ENCODE peak calls at places on chromosomes 13 and 19, in five cellular contexts. One of them, this sample, is unnamed.
A peak's percentile ranks its signal among the peaks of the same experiment; 100 is the strongest.

GRCh38 chr13:111961793-111962192 is 105.2 kb upstream of the SOX1 start:
- DNase-seq in globus pallidus: no peak
- DNase-seq in progenitor cell of endocrine pancreas: no peak
- DNase-seq in activated effector memory CD4-positive, alpha-beta T cell treated with anti-CD3 and anti-CD28 coated beads, Interleukin-2, amount 50 U/mL, for 16 hours: no peak
- DNase-seq in tibial artery: no peak
- DNase-seq in this sample: no peak

GRCh38 chr13:112714366-112714765 is 24.5 kb downstream of the ATP11A start:
- DNase-seq in globus pallidus: no peak
- DNase-seq in progenitor cell of endocrine pancreas: no peak
- DNase-seq in activated effector memory CD4-positive, alpha-beta T cell treated with anti-CD3 and anti-CD28 coated beads, Interleukin-2, amount 50 U/mL, for 16 hours: peak; percentile 39
- DNase-seq in tibial artery: no peak
- DNase-seq in this sample: no peak

GRCh38 chr13:41668130-41668757 is 210.9 kb downstream of the RGCC start:
- DNase-seq in globus pallidus: peak; percentile 93
- DNase-seq in progenitor cell of endocrine pancreas: peak; percentile 15
- DNase-seq in activated effector memory CD4-positive, alpha-beta T cell treated with anti-CD3 and anti-CD28 coated beads, Interleukin-2, amount 50 U/mL, for 16 hours: no peak
- DNase-seq in tibial artery: peak; percentile 70
- DNase-seq in this sample: peak; percentile 84

GRCh38 chr19:29591670-29592069 is 14.4 kb upstream of the POP4 start:
- DNase-seq in globus pallidus: no peak
- DNase-seq in progenitor cell of endocrine pancreas: no peak
- DNase-seq in activated effector memory CD4-positive, alpha-beta T cell treated with anti-CD3 and anti-CD28 coated beads, Interleukin-2, amount 50 U/mL, for 16 hours: no peak
- DNase-seq in tibial artery: no peak
- DNase-seq in this sample: no peak

GRCh38 chr13:112184261-112184660 is 117.3 kb downstream of the SOX1 start:
- DNase-seq in globus pallidus: no peak
- DNase-seq in progenitor cell of endocrine pancreas: no peak
- DNase-seq in activated effector memory CD4-positive, alpha-beta T cell treated with anti-CD3 and anti-CD28 coated beads, Interleukin-2, amount 50 U/mL, for 16 hours: no peak
- DNase-seq in tibial artery: peak; percentile 38
- DNase-seq in this sample: no peak

GRCh38 chr19:47247308-47247990 is 8.9 kb upstream of the CCDC9 start:
- DNase-seq in globus pallidus: no peak
- DNase-seq in progenitor cell of endocrine pancreas: peak; percentile 66
- DNase-seq in activated effector memory CD4-positive, alpha-beta T cell treated with anti-CD3 and anti-CD28 coated beads, Interleukin-2, amount 50 U/mL, for 16 hours: peak; percentile 93
- DNase-seq in tibial artery: peak; percentile 87
- DNase-seq in this sample: peak; percentile 58

GRCh38 chr13:80712026-80712425 is 371.1 kb upstream of the SPRY2 start:
- DNase-seq in globus pallidus: no peak
- DNase-seq in progenitor cell of endocrine pancreas: no peak
- DNase-seq in activated effector memory CD4-positive, alpha-beta T cell treated with anti-CD3 and anti-CD28 coated beads, Interleukin-2, amount 50 U/mL, for 16 hours: no peak
- DNase-seq in tibial artery: no peak
- DNase-seq in this sample: no peak

GRCh38 chr13:28136916-28137315 is 1.4 kb upstream of the PAN3 start:
- DNase-seq in globus pallidus: no peak
- DNase-seq in progenitor cell of endocrine pancreas: no peak
- DNase-seq in activated effector memory CD4-positive, alpha-beta T cell treated with anti-CD3 and anti-CD28 coated beads, Interleukin-2, amount 50 U/mL, for 16 hours: no peak
- DNase-seq in tibial artery: no peak
- DNase-seq in this sample: no peak

GRCh38 chr19:44512326-44513298 is 12.3 kb upstream of the ZNF180 start:
- DNase-seq in globus pallidus: no peak
- DNase-seq in progenitor cell of endocrine pancreas: peak; percentile 55
- DNase-seq in activated effector memory CD4-positive, alpha-beta T cell treated with anti-CD3 and anti-CD28 coated beads, Interleukin-2, amount 50 U/mL, for 16 hours: peak; percentile 69
- DNase-seq in tibial artery: no peak
- DNase-seq in this sample: no peak

GRCh38 chr19:11046608-11047354 is 42.5 kb upstream of the LDLR start:
- DNase-seq in globus pallidus: no peak
- DNase-seq in progenitor cell of endocrine pancreas: no peak
- DNase-seq in activated effector memory CD4-positive, alpha-beta T cell treated with anti-CD3 and anti-CD28 coated beads, Interleukin-2, amount 50 U/mL, for 16 hours: no peak
- DNase-seq in tibial artery: no peak
- DNase-seq in this sample: no peak

GRCh38 chr19:48036765-48037164 is 7.1 kb downstream of the CABP5 start:
- DNase-seq in globus pallidus: no peak
- DNase-seq in progenitor cell of endocrine pancreas: no peak
- DNase-seq in activated effector memory CD4-positive, alpha-beta T cell treated with anti-CD3 and anti-CD28 coated beads, Interleukin-2, amount 50 U/mL, for 16 hours: no peak
- DNase-seq in tibial artery: no peak
- DNase-seq in this sample: no peak

This sample was measured in midbrain.